ENCODE peak calls at places on chromosomes 7 and 10, in seven cellular contexts. U, F, J, X, W, P and O are unnamed samples.
A peak's percentile ranks its signal among the peaks of the same experiment; 100 is the strongest.

GRCh38 chr10:5453749-5454489 is 41.6 kb downstream of the NET1 start:
- DNase-seq in W (no peak), F (no peak), J (no peak), U (no peak), P (no peak), X (no peak), O (no peak)

GRCh38 chr7:45292481-45292880 is 134.9 kb downstream of the RAMP3 start:
- DNase-seq in W (peak; percentile 18), X (no peak), J (no peak), U (no peak), P (no peak), F (no peak), O (no peak)

GRCh38 chr7:131556912-131557457 is 557 bp upstream of the PODXL start:
- DNase-seq in P (no peak), U (no peak), W (no peak), X (no peak), F (no peak), J (no peak), O (peak; percentile 6)

GRCh38 chr7:27161721-27162547 is 3.4 kb downstream of the HOXA9 start:
- DNase-seq in J (no peak), F (no peak), X (peak; percentile 67), W (peak; percentile 7), U (no peak), P (no peak), O (no peak)

GRCh38 chr7:130151591-130152269 is 53.5 kb downstream of the TMEM209 start:
- DNase-seq in P (peak; percentile 36), X (no peak), U (no peak), J (no peak), W (no peak), F (no peak), O (peak; percentile 63)

GRCh38 chr7:31114593-31115343 is 62.7 kb downstream of the ADCYAP1R1 start:
- DNase-seq in J (peak; percentile 51), W (no peak), X (no peak), F (no peak), P (no peak), U (no peak), O (no peak)

GRCh38 chr10:1400129-1400865 is 337.0 kb downstream of the ADARB2 start:
- DNase-seq in F (no peak), W (no peak), X (no peak), J (no peak), U (no peak), P (no peak), O (no peak)

GRCh38 chr10:114174462-114175190 is 623 bp upstream of the CCDC186 start:
- DNase-seq in U (peak; percentile 53), J (no peak), P (peak; percentile 45), X (no peak), F (peak; percentile 76), W (peak; percentile 47), O (peak; percentile 80)

GRCh38 chr10:79316671-79317431 is 30.4 kb upstream of the PPIF start:
- DNase-seq in X (no peak), W (no peak), F (no peak), J (no peak), U (peak; percentile 44), P (no peak), O (no peak)

GRCh38 chr10:88232029-88232895 is 350.9 kb downstream of the RNLS start:
- DNase-seq in W (peak; percentile 89), F (peak; percentile 49), J (no peak), U (no peak), X (peak; percentile 42), P (no peak), O (no peak)

GRCh38 chr7:152987673-152988072 is 228.1 kb downstream of the ACTR3B start:
- DNase-seq in U (no peak), F (no peak), X (no peak), J (no peak), P (no peak), W (no peak), O (no peak)

GRCh38 chr10:99461230-99461629 is 30.8 kb upstream of the GOT1 start:
- DNase-seq in U (no peak), J (no peak), W (no peak), X (no peak), F (no peak), P (no peak), O (no peak)

GRCh38 chr7:29421010-29421956 is 142.4 kb upstream of the PRR15 start:
- DNase-seq in F (no peak), U (no peak), P (no peak), W (no peak), J (no peak), X (no peak), O (no peak)

GRCh38 chr7:106503626-106504025 is 157.3 kb downstream of the CCDC71L start:
- DNase-seq in J (no peak), F (no peak), X (no peak), P (no peak), W (no peak), U (no peak), O (no peak)

GRCh38 chr10:27628631-27629030 is 117.0 kb downstream of the MKX start:
- DNase-seq in F (no peak), U (no peak), W (no peak), X (no peak), J (no peak), P (no peak), O (no peak)

GRCh38 chr10:118195729-118196128 is 146.4 kb downstream of the FAM204A start:
- DNase-seq in J (no peak), U (no peak), W (no peak), P (no peak), F (no peak), X (no peak), O (no peak)

GRCh38 chr7:80207501-80207900 is 72.9 kb downstream of the GNAI1 start:
- DNase-seq in P (no peak), W (no peak), X (no peak), F (no peak), J (no peak), U (no peak), O (no peak)

GRCh38 chr10:7311256-7312178 is 99.3 kb downstream of the SFMBT2 start:
- DNase-seq in W (no peak), J (no peak), P (no peak), X (no peak), U (no peak), F (no peak), O (no peak)

GRCh38 chr7:67842571-67842970 is 845.9 kb downstream of the TYW1 start:
- DNase-seq in U (no peak), X (no peak), F (no peak), P (no peak), J (no peak), W (no peak), O (no peak)

GRCh38 chr7:148628011-148628410 is 37.4 kb downstream of the C7orf33 start:
- DNase-seq in X (no peak), P (no peak), J (no peak), W (no peak), F (no peak), U (no peak), O (no peak)
- H3K4me1 ChIP-seq in X (peaks cover 7% of the 10 kb centered on the region), P (peaks cover 8% of the 10 kb centered on the region), J (no peaks in the 10 kb centered on the region), W (peaks cover 9% of the 10 kb centered on the region), F (no peaks in the 10 kb centered on the region), U (no peaks in the 10 kb centered on the region), O (peaks cover 35% of the 10 kb centered on the region)

GRCh38 chr10:24465124-24465874 is 256.4 kb downstream of the KIAA1217 start:
- DNase-seq in W (no peak), X (peak; percentile 39), U (no peak), J (no peak), P (no peak), F (peak; percentile 33), O (no peak)
- H3K4me1 ChIP-seq in W (peaks cover 82% of the 10 kb centered on the region), X (peaks cover 59% of the 10 kb centered on the region), U (peaks cover 23% of the 10 kb centered on the region), J (no peaks in the 10 kb centered on the region), P (no peaks in the 10 kb centered on the region), F (peaks cover 31% of the 10 kb centered on the region), O (no peaks in the 10 kb centered on the region)

DNA sequence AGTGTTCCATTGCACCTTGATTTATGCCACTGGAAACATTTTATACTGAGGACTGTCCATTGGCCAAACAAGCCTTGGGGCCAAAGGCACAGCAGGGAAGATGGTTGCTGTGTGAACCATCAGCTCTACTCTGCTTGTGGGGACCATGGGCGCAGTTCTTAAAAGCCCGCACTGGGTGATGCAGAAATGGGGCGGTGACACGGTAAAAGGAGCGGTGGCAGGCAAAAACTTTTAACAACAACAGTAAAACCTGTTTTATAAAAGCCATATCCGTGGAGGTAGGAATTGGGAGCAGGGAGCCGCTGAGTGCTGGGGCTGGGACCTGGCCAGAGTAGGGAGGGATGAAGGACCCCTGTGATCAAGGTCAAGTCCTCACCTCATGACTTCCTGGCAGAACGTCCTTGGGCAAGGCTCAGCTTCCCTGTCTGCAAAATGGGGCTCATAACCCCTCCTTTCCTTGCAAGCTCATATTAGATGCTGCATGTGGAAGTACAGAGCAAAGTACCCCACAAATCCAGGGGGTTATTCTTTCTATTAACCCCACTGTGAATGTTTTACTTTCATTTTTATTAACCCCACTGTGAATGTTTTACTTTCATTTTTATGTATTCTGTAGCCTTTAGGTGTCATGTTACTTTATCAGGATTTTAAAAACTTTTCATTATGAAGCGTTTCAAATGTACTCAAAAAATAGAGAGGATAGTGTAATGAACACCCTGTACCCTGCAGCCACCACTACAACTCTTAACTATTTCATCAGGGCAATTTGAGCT is 78.3 kb downstream of the GRK5 start:
- DNase-seq in W (no peak), F (no peak), X (no peak), J (no peak), P (no peak), U (no peak), O (no peak)
- H3K4me1 ChIP-seq in W (peaks cover 100% of the 10 kb centered on the region), F (peaks cover 10% of the 10 kb centered on the region), X (peaks cover 67% of the 10 kb centered on the region), J (peaks cover 9% of the 10 kb centered on the region), P (peaks cover 46% of the 10 kb centered on the region), U (peaks cover 72% of the 10 kb centered on the region), O (peaks cover 74% of the 10 kb centered on the region)

GRCh38 chr10:30985552-30985951 is 46.1 kb downstream of the ZNF438 start:
- DNase-seq in P (no peak), F (no peak), X (no peak), U (no peak), W (no peak), J (no peak), O (no peak)

GRCh38 chr10:30986027-30986672 is 45.5 kb downstream of the ZNF438 start:
- DNase-seq in F (no peak), U (no peak), J (no peak), P (no peak), W (no peak), X (no peak), O (no peak)

GRCh38 chr10:30980951-30981616 is 50.6 kb downstream of the ZNF438 start:
- DNase-seq in U (no peak), W (peak; percentile 53), X (peak; percentile 33), J (no peak), F (peak; percentile 68), P (no peak), O (no peak)

GRCh38 chr10:30987463-30987862 is 44.2 kb downstream of the ZNF438 start:
- DNase-seq in P (no peak), X (no peak), W (no peak), J (no peak), F (no peak), U (no peak), O (no peak)

DNA sequence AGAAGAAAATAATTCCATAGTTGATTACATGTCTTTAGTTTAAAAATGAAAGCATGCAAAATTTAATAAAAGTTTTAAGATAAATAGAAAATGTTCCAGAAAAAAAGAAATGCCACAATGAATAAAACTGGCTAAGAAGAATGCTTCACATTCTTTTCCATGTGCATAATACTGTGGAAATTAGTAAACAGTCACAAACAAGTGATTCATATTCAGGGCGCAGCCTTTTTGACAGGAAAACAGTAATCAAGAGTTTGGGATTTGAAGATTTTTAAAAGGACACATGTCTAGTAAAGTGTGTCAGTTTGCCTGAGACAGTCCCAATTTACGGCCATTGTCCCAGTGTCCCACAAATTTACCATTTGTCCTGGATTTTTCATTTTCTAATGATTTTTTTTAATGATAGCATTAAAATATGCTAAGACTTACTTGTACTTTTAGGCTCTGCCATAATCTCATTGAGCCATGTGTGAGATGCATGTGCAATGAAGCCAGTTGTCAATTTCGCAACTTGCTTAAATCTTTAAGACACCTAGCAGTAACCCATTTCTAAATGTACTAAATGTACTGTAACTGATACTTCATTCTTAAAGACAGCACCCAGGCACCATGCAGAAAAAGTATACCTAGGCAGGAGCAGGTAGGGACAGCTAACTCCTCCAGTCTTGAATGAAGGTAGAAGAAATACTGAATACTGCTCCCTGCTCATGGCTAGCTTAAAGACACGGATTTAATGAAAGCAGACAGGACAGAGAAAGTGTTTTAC is 46.9 kb downstream of the ZNF438 start:
- DNase-seq in F (no peak), X (no peak), U (no peak), J (no peak), W (no peak), P (no peak), O (no peak)
- H3K4me1 ChIP-seq in F (peaks cover 21% of the 10 kb centered on the region), X (peaks cover 15% of the 10 kb centered on the region), U (no peaks in the 10 kb centered on the region), J (no peaks in the 10 kb centered on the region), W (peaks cover 80% of the 10 kb centered on the region), P (no peaks in the 10 kb centered on the region), O (no peaks in the 10 kb centered on the region)